ENCODE peak calls at places on chromosomes 7 and 10, in six cellular contexts. I is neural progenitor cell, A is right lobe of liver, W is HCT116, G is IMR-90, L is psoas muscle. H is an unnamed sample. For H3K4me1, the result is how much of the 10 kb centered on the place peaks cover.

GRCh38 chr10:115250784-115251183 is 157.6 kb downstream of the ATRNL1 start:
- DNase-seq in W (no peak), I (no peak), A (no peak), L (no peak), G (no peak), H (no peak)

GRCh38 chr7:122364761-122365280 is 60.3 kb upstream of the FEZF1 start:
- DNase-seq in A (no peak), I (no peak), L (no peak), G (no peak), W (no peak), H (no peak)

GRCh38 chr7:136087881-136088280 is 110.7 kb upstream of the MTPN start:
- DNase-seq in L (no peak), W (no peak), G (no peak), A (no peak), I (no peak), H (no peak)

GRCh38 chr10:132335189-132336063 is 3.4 kb downstream of the LRRC27 start:
- DNase-seq in A (no peak), G (no peak), L (no peak), I (no peak), W (no peak), H (peak)

GRCh38 chr10:79387466-79387973 is 40.3 kb downstream of the PPIF start:
- DNase-seq in L (no peak), G (no peak), A (no peak), I (no peak), W (no peak), H (no peak)

GRCh38 chr7:131849472-131849871 is 293.0 kb upstream of the PODXL start:
- DNase-seq in I (no peak), L (no peak), W (no peak), A (no peak), G (no peak), H (no peak)

GRCh38 chr10:59508296-59508695 is 145.9 kb upstream of the FAM13C start:
- DNase-seq in I (no peak), L (no peak), W (peak), G (peak), A (no peak), H (no peak)

GRCh38 chr7:54394877-54395276 is 147.3 kb upstream of the VSTM2A start:
- DNase-seq in I (no peak), G (no peak), A (no peak), W (no peak), L (no peak), H (no peak)

GRCh38 chr7:150902078-150903033 is 50.0 kb downstream of the AOC1 start:
- DNase-seq in L (no peak), W (no peak), I (no peak), G (no peak), A (no peak), H (no peak)

GRCh38 chr7:139284252-139284896 is 53.3 kb downstream of the UBN2 start:
- DNase-seq in G (no peak), I (no peak), L (no peak), A (no peak), W (no peak), H (no peak)

GRCh38 chr7:5629941-5630340 is 151.5 kb downstream of the RNF216 start:
- DNase-seq in A (no peak), W (peak), G (peak), I (no peak), L (peak), H (no peak)

GRCh38 chr10:22476601-22477364 is 131.5 kb downstream of the SPAG6 start:
- DNase-seq in L (no peak), A (peak), W (no peak), G (no peak), I (peak), H (no peak)

DNA sequence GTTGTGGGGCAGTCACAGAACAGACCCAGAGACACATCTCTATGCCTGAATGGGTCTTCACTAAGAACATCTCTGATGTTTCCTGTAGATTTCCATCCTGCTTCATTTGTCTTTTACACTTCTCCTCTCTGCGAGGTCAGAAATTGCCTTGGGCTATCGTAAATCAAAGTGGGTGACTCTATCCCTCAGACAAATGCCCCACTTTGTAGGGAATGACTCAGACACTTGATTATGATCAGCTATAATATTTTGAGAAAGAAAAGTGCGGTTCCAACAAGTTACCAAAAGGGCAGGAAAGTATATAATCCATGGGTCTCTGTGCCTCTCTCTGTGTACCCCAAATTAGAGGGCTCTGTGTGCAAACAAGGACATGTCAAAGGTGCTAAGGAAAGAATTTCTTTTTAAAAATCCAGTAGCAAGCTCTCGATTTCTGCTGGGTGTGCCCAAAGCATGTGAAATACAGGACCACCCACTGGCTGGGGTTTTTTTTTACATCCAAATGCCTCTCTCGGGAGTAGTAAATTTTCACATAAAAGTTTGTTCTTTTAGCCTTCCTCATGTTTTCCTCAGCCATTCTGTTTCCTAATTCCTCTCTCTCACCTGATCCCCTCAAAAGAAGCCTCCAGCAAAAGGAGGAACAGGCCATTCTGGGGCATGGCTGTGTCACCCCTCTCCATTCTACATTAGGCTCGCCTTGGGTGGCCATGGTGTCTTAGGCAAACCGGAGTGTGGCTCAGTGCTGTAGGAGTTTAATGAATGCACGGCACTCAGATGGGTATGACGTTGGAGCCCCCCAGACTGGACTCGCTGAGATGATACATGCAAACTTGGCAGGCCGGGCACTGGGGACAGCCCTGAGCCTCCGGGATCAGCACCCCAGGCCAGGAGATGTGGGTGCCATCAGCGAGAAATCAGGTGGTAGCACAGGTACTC is 6.3 kb upstream of the OPN4 start:
- DNase-seq in W (no peak), L (no peak), G (no peak), A (no peak), I (no peak), H (no peak)
- H3K27ac ChIP-seq in W (no peak), L (no peak), G (no peak), A (no peak), I (no peak), H (no peak)

DNA sequence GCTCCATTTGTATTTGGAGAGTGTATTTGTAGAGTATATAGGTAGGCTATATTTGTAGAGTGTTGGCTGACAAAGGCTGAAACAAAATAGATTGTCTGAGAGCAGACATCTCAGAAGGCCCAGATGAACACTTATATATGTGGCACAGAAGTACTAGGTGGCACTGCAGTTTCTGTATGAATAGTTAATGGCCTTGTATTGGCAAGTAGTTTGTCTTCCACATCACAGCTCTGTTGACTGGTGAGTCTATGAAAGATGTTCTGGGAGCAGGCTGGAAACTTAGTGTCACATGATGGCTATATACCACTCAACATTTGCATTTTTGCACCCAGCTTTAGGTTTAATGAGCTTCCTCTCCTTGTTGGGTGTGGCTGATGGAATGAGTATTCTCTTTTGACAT is 51.9 kb downstream of the CCNY start:
- DNase-seq in W (no peak), G (no peak), I (no peak), L (no peak), A (no peak), H (no peak)
- TF ChIP-seq CTCF in W (no peak), G (no peak), I (no peak), L (no peak), A (no peak), H (no peak)

GRCh38 chr10:14558025-14558424 is 216.7 kb downstream of the FAM107B start:
- DNase-seq in A (no peak), I (no peak), G (no peak), L (no peak), W (no peak), H (no peak)
- H3K4me1 ChIP-seq in A (under half), I (under half), G (under half), L (under half), W (under half), H (under half)

GRCh38 chr7:23658831-23659427 is 21.1 kb upstream of the FAM221A start:
- DNase-seq in G (no peak), A (no peak), W (no peak), L (no peak), I (peak), H (no peak)

GRCh38 chr7:23662983-23663313 is 17.1 kb upstream of the FAM221A start:
- DNase-seq in I (no peak), G (no peak), W (no peak), L (no peak), A (no peak), H (no peak)

GRCh38 chr7:23664122-23664521 is 15.9 kb upstream of the FAM221A start:
- DNase-seq in A (no peak), L (no peak), G (no peak), W (no peak), I (no peak), H (no peak)

DNA sequence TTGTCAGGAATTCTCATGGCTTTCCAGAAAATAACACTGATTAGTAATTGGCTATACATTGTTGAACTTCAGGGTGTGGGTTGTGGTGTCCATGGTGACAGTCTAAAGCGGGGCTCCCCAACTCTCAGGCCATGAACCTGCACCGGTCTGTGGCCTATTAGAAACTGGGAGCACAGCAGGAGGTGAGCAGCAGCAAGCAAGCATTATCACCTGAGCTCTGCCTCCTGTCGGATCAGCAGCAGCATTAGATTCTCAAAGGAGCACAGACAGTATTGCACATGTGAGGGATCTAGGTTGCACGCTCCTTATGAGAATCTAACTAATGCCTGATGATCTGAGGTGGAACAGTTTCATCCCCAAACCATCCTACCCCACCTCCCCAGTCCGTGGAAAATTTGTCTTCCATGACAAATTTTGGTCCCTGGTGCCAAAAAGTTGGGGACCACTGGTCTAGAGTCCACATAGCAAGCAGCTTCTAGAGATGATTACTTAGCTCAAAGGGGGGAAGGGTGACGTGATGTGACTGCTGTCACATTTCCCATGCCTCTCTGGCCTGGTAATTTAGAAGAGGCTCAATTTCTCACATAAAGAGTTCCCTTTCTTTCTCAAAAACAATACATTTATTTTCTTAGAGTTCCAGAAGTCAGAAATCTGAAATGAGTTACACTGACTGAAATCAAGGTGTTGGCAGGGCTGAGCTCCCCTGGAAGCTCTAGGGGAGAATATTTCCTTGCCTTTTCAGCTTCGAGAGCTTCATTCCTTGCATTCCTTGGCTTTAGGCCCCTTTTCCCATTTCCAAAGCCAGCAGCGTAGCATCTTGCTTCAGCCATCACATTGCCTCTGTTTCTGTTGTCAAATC is 17.6 kb upstream of the FAM221A start:
- DNase-seq in I (peak), L (no peak), W (no peak), A (no peak), G (peak), H (no peak)
- H3K27ac ChIP-seq in I (peak), L (no peak), W (no peak), A (no peak), G (no peak), H (no peak)

GRCh38 chr7:21550821-21551531 is 8.1 kb downstream of the DNAH11 start:
- DNase-seq in G (no peak), A (no peak), W (peak), L (no peak), I (peak), H (no peak)
- TF ChIP-seq CTCF in G (no peak), A (no peak), W (peak), L (no peak), I (peak), H (no peak)

DNA sequence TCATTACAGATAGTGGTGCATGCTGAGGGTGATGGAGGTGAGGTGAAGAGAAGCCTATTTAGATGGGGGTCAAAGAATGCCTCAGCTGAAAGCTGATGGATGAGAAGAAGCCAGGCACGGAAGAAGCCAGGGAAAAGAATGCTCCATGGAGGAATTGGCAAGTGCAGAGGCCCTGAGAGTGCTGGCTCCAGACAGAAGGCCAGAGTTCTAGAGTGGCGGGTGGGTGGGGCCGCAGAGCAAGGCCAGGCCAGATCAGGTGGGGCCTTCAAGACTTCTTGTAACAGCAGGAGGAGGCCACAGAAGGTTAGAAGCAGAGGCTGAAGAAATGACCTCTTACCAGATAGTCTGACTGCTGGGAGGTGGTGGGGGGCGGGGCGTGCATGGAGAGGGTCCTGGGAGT is 7.3 kb downstream of the EEPD1 start:
- DNase-seq in I (no peak), A (no peak), L (no peak), W (no peak), G (no peak), H (no peak)
- H3K4me1 ChIP-seq in I (under half), A (under half), L (half or more), W (under half), G (under half), H (under half)

DNA sequence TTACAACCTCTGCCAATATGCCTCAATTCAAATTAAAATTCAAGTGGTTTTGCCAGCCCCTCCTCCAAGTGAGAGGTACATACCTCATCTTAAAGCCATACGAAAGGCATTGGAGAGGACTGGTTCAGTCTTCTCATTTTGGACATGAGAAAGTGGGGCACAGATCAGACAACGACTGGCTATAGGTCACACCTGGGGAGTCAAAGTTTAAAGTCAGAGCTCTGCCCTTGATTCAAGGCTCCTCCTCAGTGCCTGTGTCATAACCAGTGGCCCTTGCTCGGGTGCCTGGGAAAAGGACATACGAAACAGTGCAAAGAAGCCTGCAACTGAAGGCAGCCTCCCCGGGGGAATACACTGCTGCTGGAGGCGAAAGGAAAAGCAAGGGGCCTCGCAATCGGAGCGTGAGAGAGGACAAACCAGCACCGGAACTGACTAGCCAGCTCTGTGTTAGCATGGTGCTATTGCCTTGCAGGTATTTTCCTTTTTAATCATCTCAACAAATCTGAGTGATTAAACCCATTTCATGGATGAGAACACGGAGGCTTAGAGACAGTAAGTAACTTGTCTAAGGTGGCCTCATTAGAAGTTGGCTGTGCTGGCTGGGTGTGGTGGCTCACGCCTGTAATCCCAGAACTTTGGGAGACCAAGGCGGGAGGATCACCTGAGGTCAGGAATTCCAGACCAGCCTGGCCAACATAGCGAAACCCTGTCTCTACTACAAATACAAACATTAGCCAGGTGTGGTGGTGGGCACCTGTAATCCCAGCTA is 1.1 kb upstream of the MTPAP start:
- DNase-seq in I (no peak), A (no peak), L (no peak), G (no peak), W (no peak), H (no peak)
- H3K27ac ChIP-seq in I (no peak), A (no peak), L (no peak), G (no peak), W (no peak), H (no peak)

GRCh38 chr10:86349940-86350630 is 16.5 kb downstream of the GRID1 start:
- DNase-seq in W (no peak), L (no peak), G (no peak), I (no peak), A (peak), H (no peak)

GRCh38 chr10:86349474-86349873 is 17.1 kb downstream of the GRID1 start:
- DNase-seq in G (no peak), I (peak), L (no peak), W (peak), A (peak), H (no peak)

GRCh38 chr10:86347856-86348255 is 18.7 kb downstream of the GRID1 start:
- DNase-seq in L (no peak), I (no peak), W (no peak), A (peak), G (no peak), H (no peak)

GRCh38 chr10:86346794-86347665 is 19.6 kb downstream of the GRID1 start:
- DNase-seq in G (no peak), L (no peak), W (no peak), A (no peak), I (peak), H (no peak)

GRCh38 chr10:86348321-86349210 is 18.0 kb downstream of the GRID1 start:
- DNase-seq in G (no peak), W (no peak), I (peak), A (peak), L (peak), H (no peak)
- TF ChIP-seq CTCF in G (peak), W (no peak), I (peak), A (peak), L (no peak), H (no peak)

GRCh38 chr7:43697690-43698089 is 31.6 kb downstream of the COA1 start:
- DNase-seq in L (no peak), G (peak), A (no peak), I (no peak), W (no peak), H (no peak)
- H3K4me1 ChIP-seq in L (under half), G (under half), A (under half), I (under half), W (under half), H (under half)